ENCODE peak calls at places on chromosomes 4 and X, in nine cellular contexts. P is A549; N is adipocyte; E is stimulated activated CD8-positive, alpha-beta memory T cell treated with anti-CD3 and anti-CD28 coated beads, Interleukin-7, amount 100 ng/mL, for 48 hours; I is NCI-H2081; V is astrocyte of the spinal cord; Y is RWPE1; J is ELR; W is putamen. C is an unnamed sample.

GRCh38 chr4:89230271-89230670 is 77.3 kb downstream of the GPRIN3 start:
- DNase-seq in P (no peak), N (no peak), E (no peak), I (no peak), V (no peak), Y (no peak), J (no peak), W (no peak), C (no peak)

GRCh38 chr4:176034498-176034897 is 31.1 kb upstream of the WDR17 start:
- DNase-seq in P (peak), N (peak), E (no peak), I (no peak), V (peak), Y (peak), J (peak), W (peak), C (no peak)

GRCh38 chr4:174600391-174600790 is 78.1 kb upstream of the HPGD start:
- DNase-seq in P (no peak), N (no peak), E (no peak), I (no peak), V (no peak), Y (peak), J (peak), W (no peak), C (no peak)

GRCh38 chr4:179097741-179098140 is 1655.5 kb upstream of the AGA start:
- DNase-seq in P (no peak), N (peak), E (no peak), I (no peak), V (peak), Y (no peak), J (peak), W (no peak), C (peak)

GRCh38 chr4:37717575-37717974 is 31.4 kb upstream of the RELL1 start:
- DNase-seq in P (peak), N (peak), E (no peak), I (no peak), V (peak), Y (peak), J (peak), W (no peak), C (no peak)

GRCh38 chr4:134465417-134465816 is 263.8 kb upstream of the PABPC4L start:
- DNase-seq in P (no peak), N (no peak), E (no peak), I (no peak), V (no peak), Y (no peak), J (no peak), W (no peak), C (no peak)

GRCh38 chrX:18855919-18856644 is 127.8 kb downstream of the PHKA2 start:
- DNase-seq in P (no peak), N (no peak), E (no peak), I (no peak), V (peak), Y (no peak), J (peak), W (no peak), C (no peak)

GRCh38 chr4:154720618-154721267 is 23.1 kb upstream of the LRAT start:
- DNase-seq in P (no peak), N (no peak), E (no peak), I (no peak), V (no peak), Y (no peak), J (no peak), W (peak), C (no peak)

GRCh38 chr4:138707746-138708145 is 307.8 kb upstream of the NOCT start:
- DNase-seq in P (no peak), N (peak), E (no peak), I (no peak), V (no peak), Y (no peak), J (no peak), W (no peak), C (no peak)

GRCh38 chrX:36640232-36640631 is 367.9 kb upstream of the FAM47C start:
- DNase-seq in P (no peak), N (no peak), E (no peak), I (no peak), V (no peak), Y (no peak), J (no peak), W (no peak), C (no peak)

GRCh38 chr4:123640824-123641223 is 244.2 kb downstream of the SPRY1 start:
- DNase-seq in P (no peak), N (no peak), E (no peak), I (no peak), V (no peak), Y (no peak), J (no peak), W (no peak), C (no peak)

GRCh38 chr4:38765391-38765790 is 17.4 kb downstream of the TLR10 start:
- DNase-seq in P (no peak), N (no peak), E (no peak), I (no peak), V (peak), Y (no peak), J (peak), W (no peak), C (no peak)

GRCh38 chr4:102713096-102713495 is 47.7 kb downstream of the MANBA start:
- DNase-seq in P (peak), N (peak), E (no peak), I (no peak), V (no peak), Y (peak), J (peak), W (no peak), C (no peak)

GRCh38 chrX:48752498-48752897 is 9.0 kb upstream of the GLOD5 start:
- DNase-seq in P (no peak), N (no peak), E (no peak), I (no peak), V (no peak), Y (no peak), J (no peak), W (no peak), C (no peak)

GRCh38 chr4:184355111-184355604 is 119.2 kb downstream of the IRF2 start:
- DNase-seq in P (peak), N (peak), E (no peak), I (no peak), V (peak), Y (peak), J (peak), W (peak), C (no peak)

GRCh38 chrX:41722816-41723215 is 1.2 kb upstream of the GPR82 start:
- DNase-seq in P (no peak), N (peak), E (no peak), I (no peak), V (peak), Y (no peak), J (no peak), W (no peak), C (no peak)

GRCh38 chrX:30612250-30612655 is 34.7 kb upstream of the TASL start:
- DNase-seq in P (no peak), N (no peak), E (no peak), I (peak), V (no peak), Y (no peak), J (no peak), W (no peak), C (no peak)

GRCh38 chr4:179626687-179627086 is 2184.4 kb upstream of the AGA start:
- DNase-seq in P (peak), N (no peak), E (no peak), I (no peak), V (no peak), Y (no peak), J (peak), W (no peak), C (no peak)

GRCh38 chr4:77002321-77002720 is 52.8 kb downstream of the SEPTIN11 start:
- DNase-seq in P (no peak), N (no peak), E (no peak), I (no peak), V (peak), Y (no peak), J (no peak), W (no peak), C (no peak)

GRCh38 chrX:100643212-100643611 is 787 bp upstream of the SRPX2 start:
- DNase-seq in P (no peak), N (no peak), E (no peak), I (no peak), V (no peak), Y (no peak), J (no peak), W (no peak), C (no peak)

GRCh38 chrX:8191022-8191421 is 20.0 kb upstream of the VCX2 start:
- DNase-seq in P (no peak), N (no peak), E (no peak), I (no peak), V (no peak), Y (peak), J (no peak), W (no peak), C (no peak)

GRCh38 chr4:10762541-10762940 is 78.0 kb upstream of the CLNK start:
- DNase-seq in P (no peak), N (peak), E (no peak), I (no peak), V (peak), Y (no peak), J (peak), W (no peak), C (no peak)

GRCh38 chr4:182204042-182204441 is 39.2 kb upstream of the TENM3 start:
- DNase-seq in P (no peak), N (no peak), E (no peak), I (no peak), V (no peak), Y (no peak), J (no peak), W (no peak), C (no peak)

GRCh38 chr4:95289028-95289634 is 259.6 kb downstream of the UNC5C start:
- DNase-seq in P (peak), N (no peak), E (no peak), I (no peak), V (peak), Y (peak), J (no peak), W (no peak), C (no peak)

GRCh38 chr4:152709675-152710438 is 30.1 kb upstream of the TMEM154 start:
- DNase-seq in P (no peak), N (no peak), E (no peak), I (no peak), V (no peak), Y (peak), J (no peak), W (no peak), C (no peak)

GRCh38 chr4:6492861-6493667 is 20.6 kb upstream of the PPP2R2C start:
- DNase-seq in P (no peak), N (no peak), E (no peak), I (no peak), V (no peak), Y (no peak), J (no peak), W (no peak), C (no peak)

GRCh38 chr4:146916479-146917076 is 29.1 kb downstream of the TTC29 start:
- DNase-seq in P (peak), N (peak), E (no peak), I (peak), V (peak), Y (peak), J (peak), W (peak), C (peak)

GRCh38 chrX:1453390-1453783 is 678 bp upstream of the ASMTL start:
- DNase-seq in P (no peak), N (no peak), E (peak), I (no peak), V (no peak), Y (no peak), J (no peak), W (no peak), C (no peak)

GRCh38 chr4:48781968-48782367 is 1.9 kb upstream of the FRYL start:
- DNase-seq in P (no peak), N (no peak), E (no peak), I (no peak), V (no peak), Y (no peak), J (no peak), W (no peak), C (no peak)

GRCh38 chr4:153514001-153514526 is 47.9 kb downstream of the TMEM131L start:
- DNase-seq in P (peak), N (peak), E (no peak), I (no peak), V (peak), Y (no peak), J (peak), W (no peak), C (no peak)

GRCh38 chrX:153592966-153593688 is 5.8 kb downstream of the CCNQ start:
- DNase-seq in P (no peak), N (no peak), E (no peak), I (no peak), V (no peak), Y (no peak), J (no peak), W (peak), C (no peak)

GRCh38 chr4:137267024-137267423 is 265.3 kb downstream of the PCDH18 start:
- DNase-seq in P (no peak), N (peak), E (no peak), I (no peak), V (peak), Y (no peak), J (peak), W (no peak), C (no peak)

GRCh38 chrX:149453911-149454820 is 50.9 kb downstream of the IDS start:
- DNase-seq in P (no peak), N (no peak), E (no peak), I (no peak), V (no peak), Y (no peak), J (no peak), W (no peak), C (no peak)

GRCh38 chr4:1758306-1759121 is 34.6 kb upstream of the FGFR3 start:
- DNase-seq in P (no peak), N (no peak), E (no peak), I (no peak), V (no peak), Y (no peak), J (no peak), W (no peak), C (no peak)

GRCh38 chrX:3262906-3263305 is 83.5 kb downstream of the MXRA5 start:
- DNase-seq in P (peak), N (peak), E (no peak), I (no peak), V (peak), Y (peak), J (peak), W (no peak), C (no peak)

GRCh38 chrX:123357941-123358340 is 173.9 kb downstream of the GRIA3 start:
- DNase-seq in P (no peak), N (no peak), E (no peak), I (no peak), V (no peak), Y (no peak), J (no peak), W (no peak), C (no peak)

GRCh38 chr4:124044867-124045266 is 648.3 kb downstream of the SPRY1 start:
- DNase-seq in P (no peak), N (no peak), E (no peak), I (no peak), V (no peak), Y (no peak), J (no peak), W (no peak), C (no peak)